ENCODE peak calls at places on chromosomes 16 and 17, in four cellular contexts. One of them, this sample, is unnamed.

GRCh38 chr17:27800522-27800921 is at the start of gene NOS2:
- DNase-seq in adrenal gland: no peak
- DNase-seq in K562: no peak
- DNase-seq in IMR-90: no peak
- DNase-seq in this sample: no peak

GRCh38 chr16:51393381-51394005 is 242.4 kb upstream of the SALL1 start:
- DNase-seq in adrenal gland: no peak
- DNase-seq in K562: no peak
- DNase-seq in IMR-90: peak; percentile 51
- DNase-seq in this sample: no peak

GRCh38 chr16:80123189-80123588 is 417.6 kb upstream of the DYNLRB2 start:
- DNase-seq in adrenal gland: no peak
- DNase-seq in K562: no peak
- DNase-seq in IMR-90: no peak
- DNase-seq in this sample: no peak

GRCh38 chr16:75011634-75012307 is 12.9 kb downstream of the ZNRF1 start:
- DNase-seq in adrenal gland: no peak
- DNase-seq in K562: peak; percentile 63
- DNase-seq in IMR-90: peak; percentile 92
- DNase-seq in this sample: no peak

GRCh38 chr16:18804540-18804939 is 3.2 kb upstream of the ARL6IP1 start:
- DNase-seq in adrenal gland: no peak
- DNase-seq in K562: peak; percentile 53
- DNase-seq in IMR-90: no peak
- DNase-seq in this sample: no peak

GRCh38 chr17:78051186-78051972 is 77.2 kb downstream of the TMC6 start:
- DNase-seq in adrenal gland: no peak
- DNase-seq in K562: no peak
- DNase-seq in IMR-90: no peak
- DNase-seq in this sample: no peak

GRCh38 chr17:9646556-9646905 is 1.2 kb downstream of the USP43 start:
- DNase-seq in adrenal gland: no peak
- DNase-seq in K562: no peak
- DNase-seq in IMR-90: no peak
- DNase-seq in this sample: no peak

GRCh38 chr17:49013311-49014205 is 16.4 kb downstream of the IGF2BP1 start:
- DNase-seq in adrenal gland: no peak
- DNase-seq in K562: no peak
- DNase-seq in IMR-90: no peak
- DNase-seq in this sample: no peak

GRCh38 chr16:57318240-57318970 is 33.9 kb upstream of the PLLP start:
- DNase-seq in adrenal gland: no peak
- DNase-seq in K562: no peak
- DNase-seq in IMR-90: peak; percentile 39
- DNase-seq in this sample: no peak

GRCh38 chr16:3113765-3114479 is 1.5 kb downstream of the ZNF205 start:
- DNase-seq in adrenal gland: no peak
- DNase-seq in K562: peak; percentile 67
- DNase-seq in IMR-90: peak; percentile 56
- DNase-seq in this sample: no peak

GRCh38 chr17:16339402-16339801 is 13.9 kb downstream of the CENPV start:
- DNase-seq in adrenal gland: no peak
- DNase-seq in K562: no peak
- DNase-seq in IMR-90: no peak
- DNase-seq in this sample: no peak

GRCh38 chr17:39717660-39718059 is 12.7 kb downstream of the MIEN1 start:
- DNase-seq in adrenal gland: no peak
- DNase-seq in K562: no peak
- DNase-seq in IMR-90: no peak
- DNase-seq in this sample: no peak

GRCh38 chr16:87305505-87306391 is 11.4 kb downstream of the C16orf95 start:
- DNase-seq in adrenal gland: no peak
- DNase-seq in K562: peak; percentile 85
- DNase-seq in IMR-90: no peak
- DNase-seq in this sample: no peak
- TF ChIP-seq POLR2A in adrenal gland: no peak
- TF ChIP-seq POLR2A in K562: peak; percentile 82
- TF ChIP-seq POLR2A in IMR-90: no peak
- TF ChIP-seq POLR2A in this sample: no peak

GRCh38 chr17:17666111-17666714 is 15.0 kb upstream of the RAI1 start:
- DNase-seq in adrenal gland: no peak
- DNase-seq in K562: no peak
- DNase-seq in IMR-90: peak; percentile 82
- DNase-seq in this sample: no peak
- H3K27ac ChIP-seq in adrenal gland: no peak overlapping the region
- H3K27ac ChIP-seq in K562: no peak overlapping the region
- H3K27ac ChIP-seq in IMR-90: no peak overlapping the region
- H3K27ac ChIP-seq in this sample: no peak overlapping the region

GRCh38 chr17:76679242-76679641 is 31.5 kb downstream of the MXRA7 start:
- DNase-seq in adrenal gland: no peak
- DNase-seq in K562: no peak
- DNase-seq in IMR-90: no peak
- DNase-seq in this sample: no peak

GRCh38 chr17:76683921-76684745 is 26.6 kb downstream of the MXRA7 start:
- DNase-seq in adrenal gland: no peak
- DNase-seq in K562: no peak
- DNase-seq in IMR-90: no peak
- DNase-seq in this sample: no peak

GRCh38 chr17:76683011-76683755 is 27.6 kb downstream of the MXRA7 start:
- DNase-seq in adrenal gland: no peak
- DNase-seq in K562: peak; percentile 58
- DNase-seq in IMR-90: no peak
- DNase-seq in this sample: no peak

GRCh38 chr17:76682306-76682705 is 28.5 kb downstream of the MXRA7 start:
- DNase-seq in adrenal gland: no peak
- DNase-seq in K562: peak; percentile 54
- DNase-seq in IMR-90: no peak
- DNase-seq in this sample: no peak

DNA sequence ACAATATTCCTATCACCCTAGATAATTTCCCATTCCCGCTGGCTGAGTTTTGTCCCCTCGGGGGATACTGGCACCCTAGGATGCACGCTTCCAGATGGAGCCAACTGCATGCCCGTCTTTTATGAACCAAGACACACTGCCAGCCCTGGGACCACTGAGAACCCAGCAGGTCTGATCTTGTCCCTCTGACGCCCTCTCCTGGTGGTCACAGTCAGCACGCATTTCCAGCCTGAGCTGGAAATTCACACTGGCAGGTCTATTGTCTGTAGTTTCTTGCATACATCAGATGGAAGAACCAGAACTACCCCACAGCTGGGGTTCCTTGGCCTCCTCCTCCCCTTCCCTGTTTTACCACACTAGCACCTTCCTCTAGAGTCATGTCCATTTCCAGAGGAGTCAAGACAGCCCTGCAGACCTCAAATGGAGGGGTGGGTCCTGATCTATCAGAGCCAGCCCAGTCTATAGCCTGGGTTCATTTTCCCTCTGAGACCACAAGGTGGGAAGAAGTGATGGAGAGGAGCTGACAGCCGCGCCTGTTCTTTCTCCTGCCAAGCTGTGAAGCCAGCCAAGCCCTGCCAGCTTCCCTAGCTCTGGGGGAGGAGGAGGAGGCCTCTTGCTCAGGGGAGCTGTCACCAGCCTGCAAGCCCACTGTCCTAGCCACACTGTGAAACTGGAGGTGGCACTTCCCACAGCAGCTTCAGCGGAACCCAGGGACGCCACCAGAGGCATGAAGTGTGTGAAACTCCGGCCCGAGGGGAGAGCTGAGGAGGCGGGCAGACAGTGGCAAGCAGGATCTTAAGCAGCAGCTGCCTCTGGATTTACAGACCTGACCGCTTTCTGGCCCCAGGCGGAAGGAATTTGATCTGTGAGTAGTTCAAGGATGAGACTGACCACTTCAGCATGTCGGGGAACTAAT is 29.3 kb downstream of the MXRA7 start:
- DNase-seq in adrenal gland: peak; percentile 82
- DNase-seq in K562: peak; percentile 87
- DNase-seq in IMR-90: peak; percentile 63
- DNase-seq in this sample: peak; percentile 81
- TF ChIP-seq POLR2A in adrenal gland: no peak
- TF ChIP-seq POLR2A in K562: no peak
- TF ChIP-seq POLR2A in IMR-90: peak; percentile 23
- TF ChIP-seq POLR2A in this sample: no peak

DNA sequence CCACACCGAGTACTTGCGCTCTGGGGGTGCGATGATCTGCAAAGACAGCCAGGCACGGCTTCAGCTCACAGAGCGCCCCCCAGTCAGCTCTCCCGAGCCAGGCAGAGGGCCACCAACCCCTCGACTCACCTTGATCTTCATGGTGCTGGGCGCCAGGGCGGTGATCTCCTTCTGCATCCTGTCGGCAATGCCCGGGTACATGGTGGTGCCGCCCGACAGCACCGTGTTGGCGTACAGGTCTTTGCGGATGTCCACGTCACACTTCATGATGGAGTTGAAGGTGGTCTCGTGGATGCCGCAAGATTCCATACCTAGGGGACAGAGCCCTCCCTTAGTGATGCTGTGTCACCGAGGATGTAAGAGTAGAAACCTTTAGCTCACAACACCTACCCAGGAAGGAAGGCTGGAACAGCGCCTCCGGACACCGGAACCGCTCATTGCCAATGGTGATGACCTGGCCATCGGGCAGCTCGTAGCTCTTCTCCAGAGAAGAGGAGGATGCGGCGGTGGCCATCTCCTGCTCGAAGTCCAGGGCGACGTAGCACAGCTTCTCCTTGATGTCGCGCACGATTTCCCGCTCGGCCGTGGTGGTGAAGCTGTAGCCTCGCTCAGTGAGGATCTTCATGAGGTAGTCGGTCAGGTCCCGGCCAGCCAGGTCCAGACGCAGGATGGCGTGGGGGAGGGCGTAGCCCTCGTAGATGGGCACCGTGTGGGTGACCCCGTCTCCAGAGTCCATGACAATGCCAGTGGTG is 1.6 kb downstream of the ACTG1 start:
- DNase-seq in adrenal gland: no peak
- DNase-seq in K562: no peak
- DNase-seq in IMR-90: no peak
- DNase-seq in this sample: peak; percentile 26
- H3K27ac ChIP-seq in adrenal gland: no peak overlapping the region
- H3K27ac ChIP-seq in K562: peak overlapping the region; percentile 84
- H3K27ac ChIP-seq in IMR-90: peak overlapping the region; percentile 89
- H3K27ac ChIP-seq in this sample: peak overlapping the region; percentile 99

GRCh38 chr16:22297871-22298733 is 893 bp downstream of the POLR3E start:
- DNase-seq in adrenal gland: peak; percentile 83
- DNase-seq in K562: peak; percentile 84
- DNase-seq in IMR-90: peak; percentile 98
- DNase-seq in this sample: peak; percentile 63

GRCh38 chr16:22300427-22301071 is 3.3 kb downstream of the POLR3E start:
- DNase-seq in adrenal gland: peak; percentile 93
- DNase-seq in K562: peak; percentile 50
- DNase-seq in IMR-90: peak; percentile 62
- DNase-seq in this sample: peak; percentile 43

GRCh38 chr16:22299036-22299435 is 1.8 kb downstream of the POLR3E start:
- DNase-seq in adrenal gland: no peak
- DNase-seq in K562: no peak
- DNase-seq in IMR-90: no peak
- DNase-seq in this sample: no peak

GRCh38 chr16:22296225-22297113 is 740 bp upstream of the POLR3E start:
- DNase-seq in adrenal gland: no peak
- DNase-seq in K562: peak; percentile 34
- DNase-seq in IMR-90: no peak
- DNase-seq in this sample: no peak

DNA sequence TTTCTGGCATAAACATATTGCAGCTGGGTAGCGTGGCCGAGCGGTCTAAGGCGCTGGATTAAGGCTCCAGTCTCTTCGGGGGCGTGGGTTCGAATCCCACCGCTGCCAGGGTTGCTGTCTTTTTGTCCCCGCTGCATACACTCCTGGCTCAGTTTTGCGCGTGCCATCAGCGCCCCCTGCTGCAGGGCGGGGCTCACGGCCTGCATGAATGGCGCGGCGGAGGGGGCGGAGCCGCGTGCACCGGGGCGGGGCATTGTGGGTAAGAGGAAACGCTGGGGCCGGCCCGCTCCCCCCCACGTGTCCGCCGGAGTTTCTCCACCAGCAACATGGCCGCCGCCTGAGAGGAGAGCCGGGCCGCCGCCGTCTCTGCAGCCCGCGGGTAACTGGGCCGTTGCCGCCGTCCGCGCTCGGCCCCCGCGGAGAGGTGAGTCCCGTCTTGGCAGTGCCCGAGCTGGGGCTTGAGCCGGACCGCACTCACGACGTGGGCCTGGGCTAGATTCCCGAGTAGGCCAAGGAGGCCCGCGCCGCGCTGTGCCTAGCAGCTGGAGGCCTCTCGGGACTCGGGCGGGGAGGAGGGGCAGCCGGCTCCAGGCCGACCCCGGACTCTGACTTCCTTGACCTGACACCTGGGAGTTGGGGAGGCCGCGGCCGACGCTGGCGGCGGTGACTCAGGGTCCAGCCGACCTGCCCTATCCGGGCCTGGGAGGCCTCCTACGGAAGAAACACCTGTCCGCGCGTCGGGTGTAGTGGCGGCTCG is at the start of gene POLR3E:
- DNase-seq in adrenal gland: peak; percentile 99
- DNase-seq in K562: peak; percentile 99
- DNase-seq in IMR-90: peak; percentile 95
- DNase-seq in this sample: peak; percentile 99
- TF ChIP-seq POLR2A in adrenal gland: peak; percentile 84
- TF ChIP-seq POLR2A in K562: peak; percentile 83
- TF ChIP-seq POLR2A in IMR-90: peak; percentile 64
- TF ChIP-seq POLR2A in this sample: no peak

This sample was measured in thyroid gland.